ENCODE peak calls at places on chromosomes 13 and 19, in four cellular contexts. Q is pancreas; X is heart right ventricle; A is CD8-positive, alpha-beta T cell. Y is an unnamed sample.

GRCh38 chr13:22748866-22749586 is 431.8 kb upstream of the SGCG start:
- DNase-seq in Q (no peak), X (no peak), A (no peak), Y (no peak)

GRCh38 chr19:42850981-42851717 is 28.4 kb downstream of the PSG1 start:
- DNase-seq in Q (no peak), A (no peak), X (peak), Y (peak)

GRCh38 chr19:38036707-38037106 is 129.7 kb downstream of the SIPA1L3 start:
- DNase-seq in X (no peak), Q (no peak), A (no peak), Y (no peak)

GRCh38 chr19:32859591-32859990 is 10.0 kb downstream of the SLC7A9 start:
- DNase-seq in A (no peak), Q (no peak), X (no peak), Y (no peak)

GRCh38 chr13:97425570-97425969 is 8.4 kb upstream of the RAP2A start:
- DNase-seq in Q (no peak), A (no peak), X (no peak), Y (no peak)

GRCh38 chr13:50526771-50527567 is 316.5 kb downstream of the DLEU7 start:
- DNase-seq in X (no peak), Q (no peak), A (no peak), Y (no peak)

GRCh38 chr13:46629811-46630413 is 76.9 kb downstream of the LRCH1 start:
- DNase-seq in A (no peak), Q (no peak), X (no peak), Y (no peak)

GRCh38 chr19:2333807-2334211 is 5.3 kb downstream of the SPPL2B start:
- DNase-seq in Q (no peak), A (no peak), X (no peak), Y (no peak)

GRCh38 chr13:109900320-109900719 is 113.9 kb upstream of the IRS2 start:
- DNase-seq in A (no peak), Q (no peak), X (no peak), Y (no peak)

GRCh38 chr13:98599502-98600328 is 22.8 kb upstream of the STK24 start:
- DNase-seq in X (no peak), A (no peak), Q (no peak), Y (no peak)

GRCh38 chr13:65497265-65497664 is 1732.9 kb downstream of the PCDH9 start:
- DNase-seq in A (no peak), Q (no peak), X (no peak), Y (peak)

GRCh38 chr13:93715866-93716265 is 489.3 kb downstream of the GPC6 start:
- DNase-seq in Q (no peak), X (no peak), A (no peak), Y (no peak)

GRCh38 chr19:39200066-39200817 is 3.5 kb downstream of the NCCRP1 start:
- DNase-seq in Q (peak), A (no peak), X (no peak), Y (no peak)

GRCh38 chr19:49858591-49858985 is 7.6 kb downstream of the PTOV1 start:
- DNase-seq in Q (no peak), X (no peak), A (no peak), Y (no peak)

GRCh38 chr19:50657222-50657669 is 8.0 kb downstream of the C19orf81 start:
- DNase-seq in A (no peak), Q (no peak), X (no peak), Y (no peak)

GRCh38 chr13:98232456-98232855 is 55.4 kb upstream of the RNF113B start:
- DNase-seq in Q (no peak), A (no peak), X (no peak), Y (no peak)

GRCh38 chr19:30686911-30687566 is 314.9 kb downstream of the ZNF536 start:
- DNase-seq in A (no peak), X (no peak), Q (no peak), Y (no peak)

GRCh38 chr13:114140909-114141255 is 8.5 kb upstream of the RASA3 start:
- DNase-seq in A (peak), Q (peak), X (no peak), Y (no peak)

GRCh38 chr13:113291997-113292862 is 4.8 kb upstream of the LAMP1 start:
- DNase-seq in A (peak), X (no peak), Q (no peak), Y (no peak)

GRCh38 chr19:52662631-52663030 is 24.5 kb upstream of the ZNF83 start:
- DNase-seq in X (no peak), Q (no peak), A (no peak), Y (peak)

GRCh38 chr13:30323524-30323923 is 16.2 kb upstream of the KATNAL1 start:
- DNase-seq in A (no peak), X (no peak), Q (no peak), Y (no peak)

GRCh38 chr19:46844067-46844489 is 6.6 kb downstream of the AP2S1 start:
- DNase-seq in Q (no peak), A (no peak), X (no peak), Y (no peak)

GRCh38 chr19:46847528-46847927 is 3.1 kb downstream of the AP2S1 start:
- DNase-seq in Q (no peak), X (no peak), A (no peak), Y (no peak)

GRCh38 chr19:46842791-46843190 is 7.9 kb downstream of the AP2S1 start:
- DNase-seq in Q (no peak), X (no peak), A (no peak), Y (no peak)

GRCh38 chr19:46848389-46848788 is 2.3 kb downstream of the AP2S1 start:
- DNase-seq in Q (no peak), X (no peak), A (no peak), Y (no peak)

DNA sequence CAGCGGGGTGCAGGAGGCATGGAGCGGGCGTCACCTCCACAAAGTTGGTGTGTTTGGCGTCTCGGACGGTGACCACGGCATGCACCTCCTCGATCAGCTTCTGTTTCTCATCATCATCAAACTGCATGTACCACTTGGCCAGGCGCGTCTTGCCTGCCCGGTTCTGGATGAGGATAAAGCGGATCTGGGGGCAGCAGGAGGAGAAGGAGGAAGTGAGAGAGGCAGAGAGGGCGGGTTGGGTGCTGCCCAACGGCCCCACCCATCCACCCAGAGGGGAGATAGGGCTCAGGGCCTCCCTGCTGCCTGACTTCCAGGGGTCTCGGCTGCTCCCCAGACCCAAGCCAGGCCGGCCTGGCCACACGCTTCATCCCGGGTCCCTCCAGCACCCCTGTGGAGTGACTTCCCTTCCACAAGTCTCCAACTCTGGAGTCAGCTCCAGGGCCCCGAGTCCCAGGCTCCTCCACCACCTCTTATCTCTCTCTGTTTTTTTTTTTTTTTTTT is 4.6 kb downstream of the AP2S1 start:
- DNase-seq in Q (no peak), A (no peak), X (no peak), Y (no peak)
- H3K27ac ChIP-seq in Q (no peak), A (no peak), X (no peak), Y (no peak)

GRCh38 chr19:35732540-35733179 is 9.6 kb downstream of the IGFLR1 start:
- DNase-seq in A (no peak), Q (no peak), X (no peak), Y (no peak)

GRCh38 chr19:35731779-35732405 is 10.4 kb downstream of the IGFLR1 start:
- DNase-seq in X (no peak), A (no peak), Q (no peak), Y (no peak)

GRCh38 chr19:35733180-35734125 is 8.8 kb downstream of the IGFLR1 start:
- DNase-seq in X (no peak), Q (no peak), A (no peak), Y (no peak)

GRCh38 chr19:35734889-35735288 is 7.4 kb downstream of the IGFLR1 start:
- DNase-seq in X (no peak), Q (no peak), A (no peak), Y (no peak)

DNA sequence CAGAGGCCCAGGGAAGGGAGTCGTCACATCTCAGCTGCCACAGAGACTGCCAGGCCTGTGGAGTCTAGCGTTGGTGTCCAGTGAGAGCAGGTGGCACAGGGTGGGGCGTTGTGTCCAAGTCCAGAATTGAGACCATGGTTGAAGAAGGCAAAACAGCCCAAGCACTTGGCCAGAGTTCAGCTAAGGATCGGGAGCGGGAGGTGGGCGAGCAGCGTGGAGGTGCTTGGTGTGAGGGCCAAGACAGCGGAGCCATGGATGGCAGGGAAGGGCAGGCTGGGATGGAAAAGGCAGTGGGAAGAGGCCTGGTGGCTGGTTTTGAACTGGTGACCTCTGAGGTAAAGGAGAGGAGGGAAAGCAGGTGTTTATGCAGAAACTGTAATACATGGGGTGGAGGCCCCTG is 8.0 kb downstream of the IGFLR1 start:
- DNase-seq in A (no peak), Q (no peak), X (no peak), Y (no peak)
- H3K27ac ChIP-seq in A (no peak), Q (no peak), X (no peak), Y (no peak)

DNA sequence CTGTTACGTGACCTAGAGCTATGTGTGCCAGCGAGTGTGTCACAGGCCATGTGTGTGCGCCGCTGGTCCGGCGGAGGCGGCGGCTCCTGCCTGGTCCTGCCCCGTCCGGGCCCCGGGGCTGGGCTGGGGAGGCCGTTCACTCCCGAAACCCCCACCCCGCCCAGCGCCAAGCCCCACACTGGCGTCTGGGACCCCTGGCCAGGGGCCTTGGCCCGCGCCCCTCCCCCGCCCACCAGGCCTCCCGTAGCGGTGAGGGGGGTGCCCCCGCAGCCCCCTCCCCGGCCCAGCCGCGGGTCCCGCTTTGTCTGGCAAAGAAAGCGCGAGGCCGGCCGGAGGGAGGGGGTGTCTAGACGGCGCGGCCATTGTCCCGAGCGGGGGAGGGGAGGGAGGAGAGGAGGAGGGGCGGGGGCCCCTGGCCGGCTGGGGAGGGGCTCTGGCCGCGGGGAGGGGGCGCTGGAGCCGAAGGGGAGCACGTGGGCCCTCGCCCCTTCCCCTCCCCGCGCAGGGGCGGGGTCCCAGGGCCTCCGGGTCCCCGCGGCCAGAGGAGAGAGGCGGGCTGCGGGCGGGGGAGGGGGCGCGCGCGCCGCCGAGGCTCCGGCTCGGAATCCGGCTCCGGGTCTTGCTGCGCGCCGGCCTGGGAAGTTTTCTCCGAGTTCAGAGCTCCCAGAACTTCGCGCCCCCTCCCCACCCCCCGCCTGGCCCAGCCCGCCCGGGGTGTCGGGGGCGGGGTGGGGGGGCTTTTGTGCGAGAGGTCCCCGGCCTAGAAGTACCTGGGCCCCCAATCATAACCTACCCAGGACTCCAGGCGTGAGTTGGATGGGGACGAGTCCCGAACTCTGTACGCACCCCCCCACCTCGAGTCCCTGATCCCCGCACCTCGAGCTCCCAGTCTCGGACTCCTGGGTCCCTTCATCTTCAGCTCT is 882 bp downstream of the NOTCH3 start:
- DNase-seq in X (no peak), Q (peak), A (no peak), Y (no peak)
- H3K27ac ChIP-seq in X (peak), Q (peak), A (no peak), Y (peak)

DNA sequence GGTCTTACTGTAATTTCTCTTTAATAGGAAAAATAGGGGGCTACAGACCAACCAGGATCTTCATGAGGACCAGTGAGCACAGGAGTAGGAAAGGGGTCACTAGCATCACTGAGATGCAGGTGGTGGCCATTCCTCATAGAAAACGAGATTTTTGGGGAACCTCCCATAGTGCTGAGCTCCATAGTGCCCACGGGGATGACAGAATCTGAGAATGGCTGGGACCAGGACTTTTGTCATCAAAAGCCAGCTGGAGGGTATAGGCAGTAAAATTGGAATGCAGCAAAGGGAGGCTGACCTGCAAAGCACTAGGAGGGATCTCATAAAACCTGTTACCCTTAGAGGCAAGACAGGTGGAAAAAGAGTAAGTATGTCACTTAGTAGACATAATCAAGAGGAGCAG is 28.4 kb upstream of the CEACAM21 start:
- DNase-seq in Q (no peak), A (no peak), X (no peak), Y (no peak)
- H3K27ac ChIP-seq in Q (no peak), A (peak), X (peak), Y (no peak)